ENCODE peak calls at places on chromosomes 16 and 17, in nine cellular contexts. One of them, this sample, is unnamed.

GRCh38 chr17:77884019-77884418 is 74.5 kb upstream of the TNRC6C start:
- DNase-seq in RPMI7951: no peak
- DNase-seq in choroid plexus epithelial cell: no peak
- DNase-seq in cardiac fibroblast: peak; percentile 39
- DNase-seq in activated CD4-positive, alpha-beta T cell treated with anti-CD3 and anti-CD28 coated beads for 24 hours: no peak
- DNase-seq in lung: no peak
- DNase-seq in mesenteric fat pad: no peak
- DNase-seq in endothelial cell: no peak
- DNase-seq in myocyte: no peak
- DNase-seq in this sample: no peak

GRCh38 chr17:48486557-48486956 is 44.3 kb downstream of the HOXB1 start:
- DNase-seq in RPMI7951: peak; percentile 95
- DNase-seq in choroid plexus epithelial cell: peak; percentile 98
- DNase-seq in cardiac fibroblast: peak; percentile 88
- DNase-seq in activated CD4-positive, alpha-beta T cell treated with anti-CD3 and anti-CD28 coated beads for 24 hours: no peak
- DNase-seq in lung: no peak
- DNase-seq in mesenteric fat pad: no peak
- DNase-seq in endothelial cell: no peak
- DNase-seq in myocyte: peak; percentile 96
- DNase-seq in this sample: no peak

GRCh38 chr17:48121921-48122650 is 14.5 kb downstream of the SNX11 start:
- DNase-seq in RPMI7951: no peak
- DNase-seq in choroid plexus epithelial cell: no peak
- DNase-seq in cardiac fibroblast: no peak
- DNase-seq in activated CD4-positive, alpha-beta T cell treated with anti-CD3 and anti-CD28 coated beads for 24 hours: no peak
- DNase-seq in lung: no peak
- DNase-seq in mesenteric fat pad: no peak
- DNase-seq in endothelial cell: no peak
- DNase-seq in myocyte: no peak
- DNase-seq in this sample: no peak

GRCh38 chr17:8332128-8332527 is 7.5 kb upstream of the ODF4 start:
- DNase-seq in RPMI7951: no peak
- DNase-seq in choroid plexus epithelial cell: no peak
- DNase-seq in cardiac fibroblast: no peak
- DNase-seq in activated CD4-positive, alpha-beta T cell treated with anti-CD3 and anti-CD28 coated beads for 24 hours: no peak
- DNase-seq in lung: no peak
- DNase-seq in mesenteric fat pad: no peak
- DNase-seq in endothelial cell: no peak
- DNase-seq in myocyte: no peak
- DNase-seq in this sample: no peak

GRCh38 chr17:30091166-30091670 is 25.4 kb upstream of the NSRP1 start:
- DNase-seq in RPMI7951: no peak
- DNase-seq in choroid plexus epithelial cell: no peak
- DNase-seq in cardiac fibroblast: peak; percentile 56
- DNase-seq in activated CD4-positive, alpha-beta T cell treated with anti-CD3 and anti-CD28 coated beads for 24 hours: no peak
- DNase-seq in lung: no peak
- DNase-seq in mesenteric fat pad: no peak
- DNase-seq in endothelial cell: no peak
- DNase-seq in myocyte: no peak
- DNase-seq in this sample: no peak

GRCh38 chr17:74604200-74604599 is 12.1 kb upstream of the CD300LD start:
- DNase-seq in RPMI7951: no peak
- DNase-seq in choroid plexus epithelial cell: no peak
- DNase-seq in cardiac fibroblast: no peak
- DNase-seq in activated CD4-positive, alpha-beta T cell treated with anti-CD3 and anti-CD28 coated beads for 24 hours: no peak
- DNase-seq in lung: no peak
- DNase-seq in mesenteric fat pad: no peak
- DNase-seq in endothelial cell: no peak
- DNase-seq in myocyte: no peak
- DNase-seq in this sample: no peak

GRCh38 chr17:35057332-35057915 is 6.1 kb downstream of the RFFL start:
- DNase-seq in RPMI7951: no peak
- DNase-seq in choroid plexus epithelial cell: no peak
- DNase-seq in cardiac fibroblast: no peak
- DNase-seq in activated CD4-positive, alpha-beta T cell treated with anti-CD3 and anti-CD28 coated beads for 24 hours: no peak
- DNase-seq in lung: no peak
- DNase-seq in mesenteric fat pad: no peak
- DNase-seq in endothelial cell: no peak
- DNase-seq in myocyte: no peak
- DNase-seq in this sample: no peak

GRCh38 chr16:68062910-68063393 is 22.2 kb upstream of the NFATC3 start:
- DNase-seq in RPMI7951: no peak
- DNase-seq in choroid plexus epithelial cell: no peak
- DNase-seq in cardiac fibroblast: no peak
- DNase-seq in activated CD4-positive, alpha-beta T cell treated with anti-CD3 and anti-CD28 coated beads for 24 hours: no peak
- DNase-seq in lung: no peak
- DNase-seq in mesenteric fat pad: peak; percentile 51
- DNase-seq in endothelial cell: no peak
- DNase-seq in myocyte: no peak
- DNase-seq in this sample: peak; percentile 19

GRCh38 chr17:76519048-76519614 is 17.9 kb upstream of the RHBDF2 start:
- DNase-seq in RPMI7951: no peak
- DNase-seq in choroid plexus epithelial cell: no peak
- DNase-seq in cardiac fibroblast: no peak
- DNase-seq in activated CD4-positive, alpha-beta T cell treated with anti-CD3 and anti-CD28 coated beads for 24 hours: no peak
- DNase-seq in lung: no peak
- DNase-seq in mesenteric fat pad: no peak
- DNase-seq in endothelial cell: no peak
- DNase-seq in myocyte: no peak
- DNase-seq in this sample: no peak